ENCODE peak calls at places on chromosomes 6 and 20, in five cellular contexts. X, T, D, F and Z are unnamed samples.
A peak's percentile ranks its signal among the peaks of the same experiment; 100 is the strongest.

GRCh38 chr6:21227486-21227885 is 366.1 kb upstream of the SOX4 start:
- DNase-seq in F (no peak), T (no peak), X (no peak), D (no peak), Z (no peak)

GRCh38 chr6:41698350-41698781 is 37.0 kb downstream of the TFEB start:
- DNase-seq in F (no peak), T (no peak), D (no peak), X (no peak), Z (no peak)

GRCh38 chr6:38270367-38270766 is 369.4 kb downstream of the BTBD9 start:
- DNase-seq in X (no peak), D (no peak), T (no peak), F (no peak), Z (no peak)

GRCh38 chr20:49593441-49594142 is 25.7 kb upstream of the PTGIS start:
- DNase-seq in F (no peak), T (no peak), X (no peak), D (no peak), Z (no peak)

GRCh38 chr6:139757766-139758655 is 383.6 kb upstream of the CITED2 start:
- DNase-seq in D (no peak), X (no peak), T (no peak), F (no peak), Z (no peak)

GRCh38 chr20:8335059-8335458 is 203.0 kb downstream of the PLCB1 start:
- DNase-seq in T (no peak), X (no peak), D (no peak), F (no peak), Z (no peak)

GRCh38 chr6:170062209-170062903 is 228.5 kb downstream of the DLL1 start:
- DNase-seq in X (no peak), T (peak; percentile 4), F (peak; percentile 3), D (no peak), Z (peak; percentile 19)

GRCh38 chr6:136510299-136510698 is 39.9 kb downstream of the MAP7 start:
- DNase-seq in X (no peak), D (no peak), F (no peak), T (no peak), Z (no peak)

GRCh38 chr20:50450961-50451752 is 59.0 kb upstream of the PTPN1 start:
- DNase-seq in T (peak; percentile 85), D (peak; percentile 57), X (no peak), F (peak; percentile 61), Z (peak; percentile 48)

GRCh38 chr6:131258816-131259476 is 123.7 kb downstream of the AKAP7 start:
- DNase-seq in F (peak; percentile 46), T (peak; percentile 75), X (no peak), D (peak; percentile 24), Z (no peak)

GRCh38 chr6:26534681-26535465 is 3.3 kb upstream of the HMGN4 start:
- DNase-seq in X (no peak), D (peak; percentile 34), T (no peak), F (peak; percentile 54), Z (no peak)

GRCh38 chr6:142940487-142940886 is 4.5 kb downstream of the HIVEP2 start:
- DNase-seq in T (no peak), F (no peak), X (no peak), D (no peak), Z (no peak)

GRCh38 chr6:11101417-11101816 is 7.8 kb downstream of the SMIM13 start:
- DNase-seq in T (no peak), F (no peak), D (no peak), X (no peak), Z (no peak)
- TF ChIP-seq POLR2A in T (no peak), F (no peak), D (no peak), X (no peak), Z (no peak)

DNA sequence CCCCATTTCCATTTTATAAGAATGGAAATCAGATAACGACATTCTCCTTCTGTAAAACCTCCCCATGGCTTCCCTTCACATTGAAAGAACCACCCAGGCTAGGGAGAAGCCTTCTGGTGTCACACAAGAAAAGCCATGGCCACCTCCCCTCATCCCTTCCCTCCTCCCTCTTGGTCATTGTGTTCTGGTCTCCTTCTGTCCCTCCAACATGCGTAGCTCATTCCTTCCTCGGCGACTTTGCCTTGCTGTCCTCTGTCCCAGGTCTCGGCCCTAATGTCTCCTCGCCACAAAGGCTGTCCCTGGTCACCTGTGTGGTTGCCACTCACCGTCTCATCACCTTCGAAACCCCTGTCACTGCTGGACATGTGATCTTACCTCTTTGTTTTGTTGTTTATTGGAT is 193.9 kb downstream of the BCAS1 start:
- DNase-seq in T (no peak), F (no peak), X (no peak), D (no peak), Z (no peak)
- TF ChIP-seq POLR2A in T (no peak), F (no peak), X (no peak), D (no peak), Z (no peak)

GRCh38 chr20:23122321-23122720 is 36.2 kb upstream of the CD93 start:
- DNase-seq in T (no peak), F (no peak), D (no peak), X (no peak), Z (no peak)
- TF ChIP-seq POLR2A in T (no peak), F (no peak), D (no peak), X (no peak), Z (no peak)

DNA sequence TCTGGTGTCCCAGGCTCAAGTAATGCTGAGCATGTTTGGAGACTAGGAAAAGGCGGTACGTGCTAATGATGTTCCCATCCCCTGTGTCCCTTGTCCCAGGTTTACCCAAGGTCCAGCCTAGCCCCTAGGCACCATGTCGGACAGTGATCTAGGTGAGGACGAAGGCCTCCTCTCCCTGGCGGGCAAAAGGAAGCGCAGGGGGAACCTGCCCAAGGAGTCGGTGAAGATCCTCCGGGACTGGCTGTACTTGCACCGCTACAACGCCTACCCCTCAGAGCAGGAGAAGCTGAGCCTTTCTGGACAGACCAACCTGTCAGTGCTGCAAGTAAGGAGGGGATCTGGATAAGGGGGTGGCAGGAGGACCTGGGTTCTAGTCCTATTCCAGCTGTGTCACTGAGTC is 5.2 kb downstream of the TGIF2 start:
- DNase-seq in D (no peak), F (no peak), X (no peak), T (no peak), Z (no peak)
- TF ChIP-seq POLR2A in D (no peak), F (no peak), X (no peak), T (no peak), Z (no peak)

GRCh38 chr6:13395272-13396237 is 67.2 kb upstream of the TBC1D7 start:
- DNase-seq in T (peak; percentile 93), X (peak; percentile 72), D (peak; percentile 70), F (peak; percentile 81), Z (peak; percentile 92)
- TF ChIP-seq POLR2A in T (no peak), X (no peak), D (no peak), F (no peak), Z (no peak)

GRCh38 chr6:84764332-84765049 is at the start of gene TBX18:
- DNase-seq in F (peak; percentile 80), T (peak; percentile 80), D (peak; percentile 98), X (peak; percentile 68), Z (peak; percentile 39)
- TF ChIP-seq POLR2A in F (no peak), T (no peak), D (peak; percentile 39), X (no peak), Z (no peak)

GRCh38 chr6:5728726-5729434 is 277.8 kb downstream of the NRN1 start:
- DNase-seq in D (no peak), F (no peak), T (no peak), X (no peak), Z (no peak)

GRCh38 chr6:5718231-5718947 is 288.3 kb downstream of the NRN1 start:
- DNase-seq in X (no peak), D (no peak), T (no peak), F (no peak), Z (no peak)

GRCh38 chr6:5729813-5730212 is 276.9 kb downstream of the NRN1 start:
- DNase-seq in T (no peak), F (no peak), D (no peak), X (no peak), Z (no peak)

GRCh38 chr6:5726976-5727718 is 279.6 kb downstream of the NRN1 start:
- DNase-seq in F (no peak), X (no peak), T (no peak), D (no peak), Z (no peak)

DNA sequence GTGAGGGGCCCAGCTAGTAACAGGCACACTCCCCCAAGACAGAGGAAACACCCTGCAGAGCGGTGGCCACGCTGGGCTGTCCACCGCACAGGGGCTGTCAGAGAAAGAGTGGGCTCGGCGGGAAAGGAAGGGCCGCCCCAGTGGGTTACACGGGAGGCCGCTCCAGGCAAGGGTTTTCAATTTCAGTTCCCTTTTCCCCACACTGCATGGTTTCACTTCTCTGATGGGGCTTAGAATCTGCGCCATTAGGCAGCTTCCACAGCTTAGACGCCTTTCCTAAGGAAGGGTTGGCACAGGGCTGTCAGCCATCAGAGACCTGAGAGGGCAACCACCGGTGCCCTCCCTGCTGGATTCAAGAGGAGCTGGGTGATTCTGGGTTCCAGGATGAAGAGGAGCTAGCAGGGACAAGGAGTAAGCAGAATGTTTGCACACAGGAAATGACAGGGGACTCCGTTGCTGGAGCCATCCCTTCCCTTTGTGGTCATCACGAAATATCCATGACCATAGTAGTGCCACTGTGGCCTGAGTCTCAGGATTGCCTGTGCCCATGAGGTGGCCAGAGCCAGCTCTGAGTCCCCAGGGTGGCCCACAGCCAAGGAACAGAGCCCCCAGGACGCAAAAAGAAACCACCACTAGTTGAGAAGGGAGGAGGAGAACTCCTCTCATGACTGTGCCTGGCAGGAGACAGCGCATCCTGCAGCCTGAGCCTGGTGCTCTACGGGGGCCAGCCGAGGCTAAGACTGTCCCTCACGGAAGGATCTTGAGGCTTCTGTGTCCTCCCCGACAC is 282.6 kb downstream of the NRN1 start:
- DNase-seq in T (peak; percentile 28), F (peak; percentile 44), D (no peak), X (no peak), Z (no peak)
- TF ChIP-seq POLR2A in T (no peak), F (no peak), D (no peak), X (no peak), Z (no peak)

GRCh38 chr6:82364087-82365010 is 732 bp downstream of the TPBG start:
- DNase-seq in X (peak; percentile 60), T (peak; percentile 27), F (peak; percentile 46), D (peak; percentile 69), Z (peak; percentile 49)
- TF ChIP-seq POLR2A in X (no peak), T (no peak), F (peak; percentile 24), D (no peak), Z (no peak)